ENCODE peak calls at places on chromosomes 1 and 21, in nine cellular contexts. K is CD8-positive, alpha-beta T cell; V is uterus; Y is body of pancreas; N is CD8-positive, alpha-beta memory T cell; I is pancreas; L is thoracic aorta; A is H7; W is ovary. F is an unnamed sample. For H3K36me3, the result is how much of the 10 kb centered on the place peaks cover.

GRCh38 chr1:164599272-164599671 is 40.3 kb downstream of the PBX1 start:
- DNase-seq in V (no peak), Y (no peak), K (no peak), L (no peak), W (no peak), N (no peak), A (no peak), I (no peak), F (no peak)

GRCh38 chr1:101253976-101254660 is 17.3 kb downstream of the S1PR1 start:
- DNase-seq in Y (no peak), W (no peak), K (no peak), I (no peak), A (no peak), L (no peak), N (no peak), V (peak), F (peak)

GRCh38 chr1:178954291-178954690 is 71.4 kb upstream of the FAM20B start:
- DNase-seq in V (no peak), K (no peak), L (no peak), W (no peak), I (no peak), A (no peak), Y (no peak), N (no peak), F (no peak)

GRCh38 chr1:36081926-36082485 is 1.9 kb upstream of the TEKT2 start:
- DNase-seq in I (no peak), L (no peak), N (no peak), W (no peak), V (no peak), A (peak), K (no peak), Y (no peak), F (no peak)

GRCh38 chr21:37231671-37232070 is 35.5 kb downstream of the VPS26C start:
- DNase-seq in I (no peak), N (no peak), Y (no peak), L (no peak), A (no peak), W (no peak), V (no peak), K (no peak), F (no peak)

GRCh38 chr1:27961646-27962221 is 2.0 kb downstream of the XKR8 start:
- DNase-seq in A (peak), W (no peak), I (no peak), N (no peak), Y (no peak), K (no peak), L (no peak), V (no peak), F (no peak)

GRCh38 chr1:30694248-30695175 is 28.9 kb downstream of the MATN1 start:
- DNase-seq in I (no peak), Y (no peak), K (no peak), W (no peak), V (no peak), L (no peak), N (no peak), A (no peak), F (no peak)

GRCh38 chr1:31795801-31796621 is 19.8 kb downstream of the SPOCD1 start:
- DNase-seq in W (peak), Y (no peak), I (no peak), V (no peak), N (no peak), K (no peak), L (no peak), A (peak), F (no peak)

GRCh38 chr1:22689505-22689904 is 21.1 kb upstream of the EPHB2 start:
- DNase-seq in I (no peak), N (no peak), Y (no peak), V (no peak), W (no peak), K (no peak), A (no peak), L (no peak), F (no peak)

GRCh38 chr1:24558902-24559791 is 3.3 kb downstream of the NCMAP start:
- DNase-seq in L (no peak), Y (peak), V (no peak), N (no peak), I (peak), A (peak), K (no peak), W (no peak), F (no peak)

GRCh38 chr1:90707363-90707710 is 9.8 kb downstream of the BARHL2 start:
- DNase-seq in V (no peak), A (peak), N (no peak), I (peak), K (no peak), L (no peak), Y (peak), W (peak), F (no peak)

GRCh38 chr1:161071886-161072371 is 2.2 kb upstream of the ARHGAP30 start:
- DNase-seq in L (no peak), W (no peak), N (peak), A (peak), K (peak), I (peak), V (no peak), Y (peak), F (peak)

GRCh38 chr21:46172863-46173528 is 11.3 kb downstream of the SPATC1L start:
- DNase-seq in I (no peak), N (no peak), K (no peak), W (peak), A (peak), V (no peak), L (no peak), Y (no peak), F (no peak)

GRCh38 chr1:214352838-214353237 is 71.9 kb downstream of the SMYD2 start:
- DNase-seq in A (no peak), L (no peak), V (no peak), K (no peak), I (no peak), W (no peak), Y (no peak), N (no peak), F (no peak)

GRCh38 chr1:75969550-75969949 is 37.3 kb upstream of the ASB17 start:
- DNase-seq in W (no peak), N (no peak), Y (no peak), A (no peak), V (no peak), L (no peak), I (no peak), K (no peak), F (no peak)

GRCh38 chr1:51070640-51071039 is 31.4 kb upstream of the C1orf185 start:
- DNase-seq in A (no peak), W (no peak), V (no peak), K (no peak), Y (no peak), L (no peak), I (no peak), N (no peak), F (no peak)

GRCh38 chr1:154260127-154260526 is 12.3 kb upstream of the HAX1 start:
- DNase-seq in K (no peak), A (no peak), V (no peak), Y (no peak), W (no peak), I (no peak), N (no peak), L (no peak), F (no peak)

GRCh38 chr1:154264454-154264853 is 8.0 kb upstream of the HAX1 start:
- DNase-seq in Y (no peak), K (no peak), I (no peak), L (no peak), N (no peak), W (no peak), V (no peak), A (no peak), F (no peak)

GRCh38 chr1:154270833-154271232 is 1.6 kb upstream of the HAX1 start:
- DNase-seq in W (no peak), Y (no peak), A (no peak), K (no peak), L (no peak), I (no peak), N (no peak), V (no peak), F (no peak)

GRCh38 chr1:154263465-154264332 is 8.7 kb upstream of the HAX1 start:
- DNase-seq in Y (no peak), A (no peak), V (no peak), I (no peak), L (no peak), K (no peak), N (no peak), W (no peak), F (no peak)

DNA sequence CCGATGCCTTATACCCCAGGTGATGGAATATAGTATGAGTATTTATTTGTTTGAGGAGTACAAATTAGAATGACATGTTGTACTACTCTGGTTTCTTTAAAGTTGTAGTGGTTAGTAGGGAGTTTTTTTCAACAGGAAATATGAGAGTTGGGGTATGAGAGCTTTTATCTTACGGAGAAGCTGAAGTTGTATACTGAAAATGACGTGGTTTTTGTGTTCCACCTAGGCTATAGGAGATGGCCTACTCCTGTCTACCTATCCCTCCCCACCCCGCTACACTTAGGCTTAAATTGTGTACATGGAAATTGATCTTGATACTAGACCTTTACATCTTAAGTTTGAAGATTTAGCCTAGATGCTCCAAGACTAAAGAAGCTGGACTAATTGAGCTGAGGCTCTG is 6.8 kb upstream of the HAX1 start:
- DNase-seq in V (no peak), A (no peak), L (no peak), Y (no peak), I (no peak), K (no peak), W (no peak), N (no peak), F (peak)
- H3K36me3 ChIP-seq in V (under half), A (under half), L (half or more), Y (under half), I (under half), K (under half), W (under half), N (under half), F (under half)

GRCh38 chr1:44643721-44644330 is 30.5 kb downstream of the TMEM53 start:
- DNase-seq in Y (no peak), L (no peak), W (no peak), K (no peak), V (no peak), I (no peak), A (no peak), N (no peak), F (no peak)
- H3K36me3 ChIP-seq in Y (under half), L (under half), W (under half), K (half or more), V (under half), I (under half), A (half or more), N (half or more), F (under half)

GRCh38 chr1:44288883-44289282 is 66.2 kb downstream of the ERI3 start:
- DNase-seq in K (no peak), Y (no peak), W (no peak), A (no peak), N (no peak), V (no peak), I (no peak), L (no peak), F (no peak)
- H3K36me3 ChIP-seq in K (under half), Y (under half), W (under half), A (under half), N (under half), V (under half), I (under half), L (under half), F (under half)

GRCh38 chr1:116537439-116537838 is 33.4 kb downstream of the CD58 start:
- DNase-seq in I (no peak), W (no peak), A (no peak), L (no peak), Y (no peak), N (no peak), K (no peak), V (no peak), F (no peak)

GRCh38 chr1:116534014-116534739 is 36.6 kb downstream of the CD58 start:
- DNase-seq in L (no peak), I (no peak), V (no peak), W (no peak), K (no peak), Y (no peak), A (peak), N (no peak), F (no peak)

GRCh38 chr1:116538527-116538926 is 32.3 kb downstream of the CD58 start:
- DNase-seq in A (no peak), L (no peak), N (no peak), K (peak), V (no peak), Y (no peak), W (no peak), I (no peak), F (no peak)

GRCh38 chr1:116540088-116540487 is 30.7 kb downstream of the CD58 start:
- DNase-seq in K (no peak), W (no peak), I (no peak), Y (no peak), N (no peak), L (no peak), V (no peak), A (no peak), F (no peak)

GRCh38 chr1:116537898-116538297 is 32.9 kb downstream of the CD58 start:
- DNase-seq in L (no peak), N (no peak), K (no peak), W (no peak), A (no peak), I (no peak), V (no peak), Y (no peak), F (no peak)
- H3K36me3 ChIP-seq in L (under half), N (under half), K (under half), W (under half), A (under half), I (under half), V (under half), Y (under half), F (under half)

DNA sequence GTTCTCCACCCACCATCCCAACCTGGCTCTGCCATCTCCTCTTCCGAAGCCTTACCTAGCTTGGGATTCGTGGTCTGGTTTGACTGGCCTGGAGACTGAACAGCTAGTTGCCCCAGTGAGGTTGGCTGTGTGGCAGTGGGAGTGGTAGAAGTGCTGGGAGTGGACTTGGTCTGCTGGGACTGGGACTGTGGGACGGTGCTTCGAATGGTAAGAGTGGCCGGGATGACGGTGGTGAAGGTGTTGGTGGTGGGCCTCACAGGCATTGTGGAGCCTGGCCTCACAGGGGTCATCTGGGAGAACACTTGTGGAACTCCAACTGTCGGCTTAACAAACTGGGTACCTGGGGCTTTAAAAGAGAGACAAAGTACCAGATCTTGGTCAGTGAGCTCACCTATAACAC is 28.7 kb downstream of the PSMB4 start:
- DNase-seq in W (no peak), L (no peak), A (no peak), I (no peak), Y (no peak), N (no peak), V (no peak), K (no peak), F (no peak)
- H3K36me3 ChIP-seq in W (under half), L (under half), A (under half), I (under half), Y (under half), N (half or more), V (under half), K (under half), F (under half)

GRCh38 chr1:107954121-107954520 is 10.9 kb downstream of the VAV3 start:
- DNase-seq in L (no peak), W (no peak), V (no peak), A (no peak), I (no peak), K (no peak), N (no peak), Y (no peak), F (no peak)

GRCh38 chr1:107954719-107955415 is 10.1 kb downstream of the VAV3 start:
- DNase-seq in V (no peak), A (no peak), N (no peak), Y (no peak), I (no peak), L (no peak), W (no peak), K (no peak), F (no peak)

GRCh38 chr1:107952989-107953388 is 12.0 kb downstream of the VAV3 start:
- DNase-seq in Y (no peak), V (no peak), A (no peak), I (no peak), K (no peak), N (no peak), L (no peak), W (no peak), F (no peak)

GRCh38 chr1:107950434-107950833 is 14.5 kb downstream of the VAV3 start:
- DNase-seq in W (no peak), N (no peak), V (no peak), K (no peak), I (no peak), A (no peak), L (no peak), Y (no peak), F (no peak)

DNA sequence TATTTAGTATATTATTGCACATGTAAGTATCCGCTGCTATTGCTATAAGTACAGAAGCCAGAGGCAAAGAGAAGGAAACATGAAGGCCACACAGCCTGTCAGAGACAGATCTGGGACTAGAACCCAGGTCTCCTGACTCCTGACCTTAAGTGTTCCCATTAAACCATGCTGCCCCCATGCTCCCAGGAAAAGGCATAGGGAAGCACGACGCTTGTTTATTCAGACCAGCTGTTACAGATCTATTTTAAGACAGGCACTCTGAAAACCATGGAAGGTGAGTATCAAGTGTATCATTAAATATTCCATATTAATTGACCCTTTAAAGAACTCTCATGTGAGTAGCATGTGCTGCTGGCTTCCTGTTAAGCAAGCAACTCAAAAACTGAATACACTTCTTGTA is 11.4 kb downstream of the VAV3 start:
- DNase-seq in A (no peak), I (no peak), V (no peak), K (no peak), N (no peak), Y (no peak), W (no peak), L (no peak), F (no peak)
- H3K36me3 ChIP-seq in A (under half), I (under half), V (under half), K (under half), N (under half), Y (under half), W (under half), L (under half), F (under half)